ENCODE peak calls at places on chromosomes 7 and 10, in four cellular contexts. One of them, this sample, is unnamed.

GRCh38 chr7:1313591-1313990 is 80.9 kb downstream of the UNCX start:
- DNase-seq in neural crest cell: no peak
- DNase-seq in stimulated activated CD8-positive, alpha-beta memory T cell treated with anti-CD3 and anti-CD28 coated beads, Interleukin-15, amount 100 ng/mL, for 24 hours: no peak
- DNase-seq in MV-4-11: no peak
- DNase-seq in this sample: no peak

GRCh38 chr10:116926426-116926825 is 77.1 kb downstream of the ENO4 start:
- DNase-seq in neural crest cell: no peak
- DNase-seq in stimulated activated CD8-positive, alpha-beta memory T cell treated with anti-CD3 and anti-CD28 coated beads, Interleukin-15, amount 100 ng/mL, for 24 hours: no peak
- DNase-seq in MV-4-11: no peak
- DNase-seq in this sample: no peak

GRCh38 chr7:133528796-133529195 is 275.9 kb downstream of the EXOC4 start:
- DNase-seq in neural crest cell: no peak
- DNase-seq in stimulated activated CD8-positive, alpha-beta memory T cell treated with anti-CD3 and anti-CD28 coated beads, Interleukin-15, amount 100 ng/mL, for 24 hours: no peak
- DNase-seq in MV-4-11: no peak
- DNase-seq in this sample: no peak

GRCh38 chr7:24981544-24981951 is 1.6 kb upstream of the OSBPL3 start:
- DNase-seq in neural crest cell: peak
- DNase-seq in stimulated activated CD8-positive, alpha-beta memory T cell treated with anti-CD3 and anti-CD28 coated beads, Interleukin-15, amount 100 ng/mL, for 24 hours: no peak
- DNase-seq in MV-4-11: no peak
- DNase-seq in this sample: no peak

GRCh38 chr7:81484266-81484665 is 285.6 kb downstream of the HGF start:
- DNase-seq in neural crest cell: no peak
- DNase-seq in stimulated activated CD8-positive, alpha-beta memory T cell treated with anti-CD3 and anti-CD28 coated beads, Interleukin-15, amount 100 ng/mL, for 24 hours: no peak
- DNase-seq in MV-4-11: no peak
- DNase-seq in this sample: no peak

GRCh38 chr10:88831709-88832108 is 19.9 kb downstream of the ANKRD22 start:
- DNase-seq in neural crest cell: no peak
- DNase-seq in stimulated activated CD8-positive, alpha-beta memory T cell treated with anti-CD3 and anti-CD28 coated beads, Interleukin-15, amount 100 ng/mL, for 24 hours: no peak
- DNase-seq in MV-4-11: no peak
- DNase-seq in this sample: no peak

GRCh38 chr10:123972481-123973401 is 81.1 kb upstream of the CPXM2 start:
- DNase-seq in neural crest cell: peak
- DNase-seq in stimulated activated CD8-positive, alpha-beta memory T cell treated with anti-CD3 and anti-CD28 coated beads, Interleukin-15, amount 100 ng/mL, for 24 hours: no peak
- DNase-seq in MV-4-11: no peak
- DNase-seq in this sample: peak

GRCh38 chr7:80428161-80429054 is 83.5 kb downstream of the GNAT3 start:
- DNase-seq in neural crest cell: no peak
- DNase-seq in stimulated activated CD8-positive, alpha-beta memory T cell treated with anti-CD3 and anti-CD28 coated beads, Interleukin-15, amount 100 ng/mL, for 24 hours: no peak
- DNase-seq in MV-4-11: peak
- DNase-seq in this sample: peak

GRCh38 chr7:115013887-115014286 is 92.0 kb downstream of the MDFIC start:
- DNase-seq in neural crest cell: no peak
- DNase-seq in stimulated activated CD8-positive, alpha-beta memory T cell treated with anti-CD3 and anti-CD28 coated beads, Interleukin-15, amount 100 ng/mL, for 24 hours: no peak
- DNase-seq in MV-4-11: no peak
- DNase-seq in this sample: no peak

GRCh38 chr7:12315049-12315448 is 88.6 kb downstream of the VWDE start:
- DNase-seq in neural crest cell: no peak
- DNase-seq in stimulated activated CD8-positive, alpha-beta memory T cell treated with anti-CD3 and anti-CD28 coated beads, Interleukin-15, amount 100 ng/mL, for 24 hours: no peak
- DNase-seq in MV-4-11: no peak
- DNase-seq in this sample: no peak

GRCh38 chr7:29764227-29764626 is 42.1 kb upstream of the WIPF3 start:
- DNase-seq in neural crest cell: no peak
- DNase-seq in stimulated activated CD8-positive, alpha-beta memory T cell treated with anti-CD3 and anti-CD28 coated beads, Interleukin-15, amount 100 ng/mL, for 24 hours: no peak
- DNase-seq in MV-4-11: no peak
- DNase-seq in this sample: no peak

GRCh38 chr7:28375729-28376128 is 36.6 kb upstream of the CREB5 start:
- DNase-seq in neural crest cell: no peak
- DNase-seq in stimulated activated CD8-positive, alpha-beta memory T cell treated with anti-CD3 and anti-CD28 coated beads, Interleukin-15, amount 100 ng/mL, for 24 hours: no peak
- DNase-seq in MV-4-11: no peak
- DNase-seq in this sample: no peak

GRCh38 chr10:89503633-89504345 is 31.6 kb downstream of the SLC16A12 start:
- DNase-seq in neural crest cell: no peak
- DNase-seq in stimulated activated CD8-positive, alpha-beta memory T cell treated with anti-CD3 and anti-CD28 coated beads, Interleukin-15, amount 100 ng/mL, for 24 hours: no peak
- DNase-seq in MV-4-11: peak
- DNase-seq in this sample: no peak

GRCh38 chr7:127396184-127396583 is 3.7 kb upstream of the ZNF800 start:
- DNase-seq in neural crest cell: no peak
- DNase-seq in stimulated activated CD8-positive, alpha-beta memory T cell treated with anti-CD3 and anti-CD28 coated beads, Interleukin-15, amount 100 ng/mL, for 24 hours: no peak
- DNase-seq in MV-4-11: peak
- DNase-seq in this sample: no peak

GRCh38 chr10:86372785-86373239 is 6.2 kb upstream of the GRID1 start:
- DNase-seq in neural crest cell: no peak
- DNase-seq in stimulated activated CD8-positive, alpha-beta memory T cell treated with anti-CD3 and anti-CD28 coated beads, Interleukin-15, amount 100 ng/mL, for 24 hours: no peak
- DNase-seq in MV-4-11: no peak
- DNase-seq in this sample: no peak

GRCh38 chr10:61822781-61823230 is 78.7 kb upstream of the ARID5B start:
- DNase-seq in neural crest cell: no peak
- DNase-seq in stimulated activated CD8-positive, alpha-beta memory T cell treated with anti-CD3 and anti-CD28 coated beads, Interleukin-15, amount 100 ng/mL, for 24 hours: no peak
- DNase-seq in MV-4-11: no peak
- DNase-seq in this sample: no peak

GRCh38 chr10:117342638-117343037 is 32.6 kb downstream of the PDZD8 start:
- DNase-seq in neural crest cell: no peak
- DNase-seq in stimulated activated CD8-positive, alpha-beta memory T cell treated with anti-CD3 and anti-CD28 coated beads, Interleukin-15, amount 100 ng/mL, for 24 hours: no peak
- DNase-seq in MV-4-11: no peak
- DNase-seq in this sample: no peak

GRCh38 chr10:98309366-98310355 is 41.7 kb upstream of the LOXL4 start:
- DNase-seq in neural crest cell: peak
- DNase-seq in stimulated activated CD8-positive, alpha-beta memory T cell treated with anti-CD3 and anti-CD28 coated beads, Interleukin-15, amount 100 ng/mL, for 24 hours: no peak
- DNase-seq in MV-4-11: no peak
- DNase-seq in this sample: peak

GRCh38 chr7:4715385-4715770 is 33.3 kb downstream of the FOXK1 start:
- DNase-seq in neural crest cell: no peak
- DNase-seq in stimulated activated CD8-positive, alpha-beta memory T cell treated with anti-CD3 and anti-CD28 coated beads, Interleukin-15, amount 100 ng/mL, for 24 hours: no peak
- DNase-seq in MV-4-11: peak
- DNase-seq in this sample: no peak

GRCh38 chr7:30162622-30163124 is 27.9 kb downstream of the MTURN start:
- DNase-seq in neural crest cell: no peak
- DNase-seq in stimulated activated CD8-positive, alpha-beta memory T cell treated with anti-CD3 and anti-CD28 coated beads, Interleukin-15, amount 100 ng/mL, for 24 hours: no peak
- DNase-seq in MV-4-11: no peak
- DNase-seq in this sample: no peak

GRCh38 chr7:55179897-55180682 is 161.3 kb downstream of the EGFR start:
- DNase-seq in neural crest cell: no peak
- DNase-seq in stimulated activated CD8-positive, alpha-beta memory T cell treated with anti-CD3 and anti-CD28 coated beads, Interleukin-15, amount 100 ng/mL, for 24 hours: no peak
- DNase-seq in MV-4-11: no peak
- DNase-seq in this sample: no peak

GRCh38 chr10:119211176-119211575 is 3.8 kb downstream of the GRK5 start:
- DNase-seq in neural crest cell: no peak
- DNase-seq in stimulated activated CD8-positive, alpha-beta memory T cell treated with anti-CD3 and anti-CD28 coated beads, Interleukin-15, amount 100 ng/mL, for 24 hours: no peak
- DNase-seq in MV-4-11: no peak
- DNase-seq in this sample: no peak

GRCh38 chr10:35768011-35768410 is 125.9 kb upstream of the FZD8 start:
- DNase-seq in neural crest cell: no peak
- DNase-seq in stimulated activated CD8-positive, alpha-beta memory T cell treated with anti-CD3 and anti-CD28 coated beads, Interleukin-15, amount 100 ng/mL, for 24 hours: no peak
- DNase-seq in MV-4-11: no peak
- DNase-seq in this sample: no peak

GRCh38 chr7:155979994-155980393 is 167.7 kb upstream of the SHH start:
- DNase-seq in neural crest cell: no peak
- DNase-seq in stimulated activated CD8-positive, alpha-beta memory T cell treated with anti-CD3 and anti-CD28 coated beads, Interleukin-15, amount 100 ng/mL, for 24 hours: no peak
- DNase-seq in MV-4-11: no peak
- DNase-seq in this sample: no peak

GRCh38 chr7:157527235-157527634 is 190.4 kb downstream of the DNAJB6 start:
- DNase-seq in neural crest cell: no peak
- DNase-seq in stimulated activated CD8-positive, alpha-beta memory T cell treated with anti-CD3 and anti-CD28 coated beads, Interleukin-15, amount 100 ng/mL, for 24 hours: no peak
- DNase-seq in MV-4-11: no peak
- DNase-seq in this sample: no peak

GRCh38 chr10:28241766-28242399 is 61.0 kb downstream of the MPP7 start:
- DNase-seq in neural crest cell: peak
- DNase-seq in stimulated activated CD8-positive, alpha-beta memory T cell treated with anti-CD3 and anti-CD28 coated beads, Interleukin-15, amount 100 ng/mL, for 24 hours: no peak
- DNase-seq in MV-4-11: no peak
- DNase-seq in this sample: peak

GRCh38 chr10:100328198-100328597 is 1.8 kb downstream of the PKD2L1 start:
- DNase-seq in neural crest cell: no peak
- DNase-seq in stimulated activated CD8-positive, alpha-beta memory T cell treated with anti-CD3 and anti-CD28 coated beads, Interleukin-15, amount 100 ng/mL, for 24 hours: no peak
- DNase-seq in MV-4-11: no peak
- DNase-seq in this sample: no peak

GRCh38 chr7:123673137-123673732 is 17.6 kb downstream of the LMOD2 start:
- DNase-seq in neural crest cell: no peak
- DNase-seq in stimulated activated CD8-positive, alpha-beta memory T cell treated with anti-CD3 and anti-CD28 coated beads, Interleukin-15, amount 100 ng/mL, for 24 hours: no peak
- DNase-seq in MV-4-11: no peak
- DNase-seq in this sample: no peak

GRCh38 chr10:49488056-49488455 is 50.9 kb downstream of the ERCC6 start:
- DNase-seq in neural crest cell: no peak
- DNase-seq in stimulated activated CD8-positive, alpha-beta memory T cell treated with anti-CD3 and anti-CD28 coated beads, Interleukin-15, amount 100 ng/mL, for 24 hours: no peak
- DNase-seq in MV-4-11: no peak
- DNase-seq in this sample: no peak

GRCh38 chr10:14450041-14450491 is 119.3 kb upstream of the FRMD4A start:
- DNase-seq in neural crest cell: no peak
- DNase-seq in stimulated activated CD8-positive, alpha-beta memory T cell treated with anti-CD3 and anti-CD28 coated beads, Interleukin-15, amount 100 ng/mL, for 24 hours: no peak
- DNase-seq in MV-4-11: no peak
- DNase-seq in this sample: no peak